ENCODE peak calls at places on chromosomes 12 and 14, in five cellular contexts. Z, H, J, P and U are unnamed samples.

GRCh38 chr14:76919811-76920571 is 93.8 kb downstream of the LRRC74A start:
- ATAC-seq in H (no peak), Z (peak), J (peak), P (peak), U (no peak)

GRCh38 chr12:54412786-54413185 is 6.3 kb downstream of the ITGA5 start:
- ATAC-seq in Z (no peak), H (peak), J (no peak), P (peak), U (no peak)

GRCh38 chr12:131491887-131492490 is 218.9 kb upstream of the SFSWAP start:
- ATAC-seq in Z (no peak), J (no peak), H (peak), P (no peak), U (peak)

GRCh38 chr12:212383-212798 is 1.6 kb downstream of the SLC6A12 start:
- ATAC-seq in P (peak), H (no peak), J (no peak), Z (no peak), U (no peak)

GRCh38 chr14:65850429-65851145 is 438.1 kb downstream of the FUT8 start:
- ATAC-seq in P (no peak), Z (no peak), J (no peak), H (no peak), U (no peak)

GRCh38 chr14:28609228-28609828 is 157.3 kb upstream of the FOXG1 start:
- ATAC-seq in P (no peak), J (peak), H (no peak), Z (peak), U (no peak)

GRCh38 chr12:19978193-19978592 is 390.1 kb upstream of the PDE3A start:
- ATAC-seq in J (peak), H (no peak), Z (no peak), P (peak), U (no peak)

GRCh38 chr14:101397206-101397605 is 164.1 kb upstream of the DIO3 start:
- ATAC-seq in J (no peak), H (no peak), P (no peak), Z (no peak), U (no peak)

GRCh38 chr12:123142948-123143752 is 7.7 kb downstream of the PITPNM2 start:
- ATAC-seq in P (peak), H (no peak), Z (peak), J (peak), U (peak)

GRCh38 chr12:47449797-47450196 is 256.0 kb downstream of the RPAP3 start:
- ATAC-seq in Z (no peak), P (no peak), H (no peak), J (no peak), U (no peak)

GRCh38 chr12:108052260-108052659 is 76.8 kb upstream of the WSCD2 start:
- ATAC-seq in P (no peak), J (no peak), Z (no peak), H (no peak), U (no peak)

GRCh38 chr12:56086096-56086495 is 6.1 kb downstream of the ERBB3 start:
- ATAC-seq in Z (no peak), J (no peak), P (no peak), H (no peak), U (no peak)

GRCh38 chr12:34348836-34349672 is 326.8 kb downstream of the ALG10 start:
- ATAC-seq in J (no peak), H (no peak), P (no peak), Z (peak), U (no peak)

GRCh38 chr12:67772276-67773169 is 124.0 kb downstream of the DYRK2 start:
- ATAC-seq in Z (peak), H (peak), P (peak), J (no peak), U (peak)

GRCh38 chr12:123131291-123131831 is 19.5 kb downstream of the PITPNM2 start:
- ATAC-seq in H (no peak), Z (peak), P (peak), J (peak), U (no peak)

GRCh38 chr12:51932218-51933076 is 19.1 kb upstream of the ACVR1B start:
- ATAC-seq in P (no peak), J (peak), Z (no peak), H (no peak), U (no peak)

GRCh38 chr14:102201776-102202175 is 62.1 kb downstream of the WDR20 start:
- ATAC-seq in H (no peak), J (no peak), Z (no peak), P (no peak), U (no peak)

GRCh38 chr14:35351897-35352273 is 52.7 kb downstream of the NFKBIA start:
- ATAC-seq in P (peak), Z (no peak), H (no peak), J (no peak), U (no peak)

DNA sequence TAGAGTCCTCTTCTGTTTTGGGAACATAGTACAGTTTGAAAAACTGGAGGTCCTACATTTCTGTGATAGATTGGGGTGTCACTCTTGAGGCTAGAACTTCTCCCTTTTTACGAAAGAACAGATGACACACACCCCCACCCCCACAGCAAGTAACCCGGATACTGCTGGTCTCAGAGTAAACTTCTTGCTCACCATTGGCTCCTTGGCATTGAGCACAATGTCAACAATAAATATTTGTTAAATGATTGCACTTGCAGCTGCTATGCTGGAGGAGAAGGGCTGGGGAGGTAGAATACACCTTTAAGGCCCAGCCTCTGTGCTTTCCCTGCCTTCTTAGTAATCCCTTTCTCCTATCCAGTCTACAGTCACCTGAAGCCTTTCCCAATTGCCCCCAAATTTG is 149.8 kb downstream of the TGFB3 start:
- ATAC-seq in H (no peak), P (peak), Z (peak), J (peak), U (no peak)
- TF ChIP-seq POLR2A in H (no peak), P (no peak), Z (no peak), J (no peak), U (no peak)

GRCh38 chr12:6534914-6535696 is 788 bp downstream of the GAPDH start:
- ATAC-seq in Z (no peak), J (peak), H (peak), P (peak), U (peak)

GRCh38 chr12:6535960-6536847 is 1.9 kb downstream of the GAPDH start:
- ATAC-seq in J (no peak), Z (no peak), H (no peak), P (no peak), U (no peak)

GRCh38 chr12:6538420-6539275 is 4.3 kb downstream of the GAPDH start:
- ATAC-seq in H (no peak), Z (no peak), J (no peak), P (no peak), U (no peak)

GRCh38 chr12:6535697-6535946 is 1.3 kb downstream of the GAPDH start:
- ATAC-seq in P (no peak), J (no peak), H (peak), Z (no peak), U (no peak)

GRCh38 chr12:6536894-6537579 is 2.7 kb downstream of the GAPDH start:
- ATAC-seq in Z (no peak), J (no peak), P (no peak), H (no peak), U (no peak)
- TF ChIP-seq POLR2A in Z (no peak), J (no peak), P (no peak), H (no peak), U (no peak)

DNA sequence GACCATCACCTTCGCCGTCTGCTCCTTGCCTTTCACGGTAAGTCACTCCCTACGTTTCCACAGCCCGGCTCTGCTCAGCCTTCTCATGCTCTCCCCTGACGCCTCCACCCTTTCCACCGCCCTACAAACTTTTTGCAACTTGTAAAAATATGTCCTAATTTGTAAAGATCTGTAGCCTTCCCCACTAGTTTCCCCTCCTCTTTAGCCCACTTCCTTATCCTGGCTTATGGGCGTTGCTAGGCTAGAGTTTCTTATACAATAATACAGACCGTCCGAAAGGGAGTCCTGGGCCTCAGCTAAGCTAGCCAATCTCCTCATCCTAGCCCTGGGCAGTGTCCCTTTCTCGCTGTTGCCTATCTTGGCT is 1.2 kb downstream of the PTGER2 start:
- ATAC-seq in Z (no peak), P (no peak), J (peak), H (no peak), U (no peak)
- TF ChIP-seq POLR2A in Z (no peak), P (no peak), J (no peak), H (no peak), U (no peak)

DNA sequence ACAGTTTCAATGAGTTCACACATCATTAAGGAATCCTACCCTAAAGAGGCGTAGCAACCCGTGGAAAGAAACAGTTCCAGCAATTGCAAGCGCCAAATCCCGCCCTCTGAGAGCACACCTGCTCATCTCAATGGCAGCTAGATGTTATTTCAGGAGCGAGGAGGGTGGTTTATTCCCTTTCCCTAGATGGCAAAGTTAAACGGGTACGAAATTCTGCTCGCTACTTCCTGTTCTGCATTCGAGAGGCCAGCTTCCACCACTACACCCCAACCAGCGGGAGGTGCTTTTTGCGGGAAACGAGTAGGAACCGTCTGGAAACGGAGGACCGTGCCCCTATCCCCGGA is 561 bp downstream of the VPS29 start:
- ATAC-seq in P (peak), H (peak), Z (peak), J (peak), U (peak)
- TF ChIP-seq POLR2A in P (no peak), H (no peak), Z (no peak), J (no peak), U (no peak)

DNA sequence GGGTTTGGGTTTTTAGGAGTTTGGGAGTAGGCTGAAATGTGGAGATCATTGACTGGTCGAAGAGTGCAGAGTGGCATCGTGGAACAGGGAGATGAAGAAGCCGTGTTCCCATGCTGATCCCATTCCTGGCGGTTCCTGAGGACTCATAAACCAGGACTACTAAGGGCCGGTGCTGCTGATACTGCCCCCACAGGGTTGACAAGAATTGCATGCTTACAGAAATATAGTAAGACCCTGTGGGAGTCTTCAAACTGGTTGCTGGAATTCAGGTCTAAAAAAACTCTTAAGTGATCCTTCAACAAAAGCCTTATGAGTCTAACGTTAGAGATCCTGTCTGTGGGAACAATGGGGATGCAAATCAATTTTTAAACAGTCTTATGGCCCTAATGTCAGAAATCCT is 64.0 kb upstream of the ARHGAP5 start:
- ATAC-seq in J (no peak), P (no peak), Z (no peak), H (no peak), U (no peak)
- TF ChIP-seq POLR2A in J (no peak), P (no peak), Z (no peak), H (no peak), U (no peak)